ENCODE peak calls at places on chromosomes 12 and 14, in five cellular contexts. B is tibial nerve, I is AG04450, C is heart right ventricle, Q is brain microvascular endothelial cell. H is an unnamed sample.
A peak's percentile ranks its signal among the peaks of the same experiment; 100 is the strongest.

GRCh38 chr12:109818900-109819500 is 14.2 kb downstream of the TRPV4 start:
- DNase-seq in B (no peak), I (no peak), C (no peak), Q (no peak), H (peak; percentile 72)

GRCh38 chr12:122963928-122964240 is 2.4 kb downstream of the ABCB9 start:
- DNase-seq in B (no peak), I (no peak), C (peak; percentile 37), Q (no peak), H (no peak)

GRCh38 chr12:131103614-131104463 is 150.1 kb downstream of the ADGRD1 start:
- DNase-seq in B (peak; percentile 15), I (no peak), C (no peak), Q (no peak), H (no peak)

GRCh38 chr14:100691395-100692025 is 35.2 kb upstream of the DLK1 start:
- DNase-seq in B (no peak), I (no peak), C (no peak), Q (no peak), H (no peak)

GRCh38 chr14:95146079-95146771 is 11.1 kb downstream of the DICER1 start:
- DNase-seq in B (no peak), I (no peak), C (no peak), Q (no peak), H (no peak)

GRCh38 chr14:24436355-24437019 is 6.1 kb downstream of the SDR39U1 start:
- DNase-seq in B (no peak), I (peak; percentile 49), C (peak; percentile 64), Q (peak; percentile 43), H (no peak)

GRCh38 chr14:94345344-94346072 is 22.4 kb upstream of the SERPINA6 start:
- DNase-seq in B (no peak), I (peak; percentile 67), C (no peak), Q (peak; percentile 79), H (peak; percentile 52)

GRCh38 chr12:49031573-49032161 is 13.1 kb upstream of the PRKAG1 start:
- DNase-seq in B (no peak), I (no peak), C (no peak), Q (no peak), H (no peak)

GRCh38 chr12:51369581-51369980 is 21.6 kb downstream of the GALNT6 start:
- DNase-seq in B (no peak), I (no peak), C (no peak), Q (no peak), H (no peak)

GRCh38 chr14:99522457-99522891 is 41.3 kb downstream of the CCNK start:
- DNase-seq in B (no peak), I (peak; percentile 46), C (no peak), Q (peak; percentile 47), H (no peak)

DNA sequence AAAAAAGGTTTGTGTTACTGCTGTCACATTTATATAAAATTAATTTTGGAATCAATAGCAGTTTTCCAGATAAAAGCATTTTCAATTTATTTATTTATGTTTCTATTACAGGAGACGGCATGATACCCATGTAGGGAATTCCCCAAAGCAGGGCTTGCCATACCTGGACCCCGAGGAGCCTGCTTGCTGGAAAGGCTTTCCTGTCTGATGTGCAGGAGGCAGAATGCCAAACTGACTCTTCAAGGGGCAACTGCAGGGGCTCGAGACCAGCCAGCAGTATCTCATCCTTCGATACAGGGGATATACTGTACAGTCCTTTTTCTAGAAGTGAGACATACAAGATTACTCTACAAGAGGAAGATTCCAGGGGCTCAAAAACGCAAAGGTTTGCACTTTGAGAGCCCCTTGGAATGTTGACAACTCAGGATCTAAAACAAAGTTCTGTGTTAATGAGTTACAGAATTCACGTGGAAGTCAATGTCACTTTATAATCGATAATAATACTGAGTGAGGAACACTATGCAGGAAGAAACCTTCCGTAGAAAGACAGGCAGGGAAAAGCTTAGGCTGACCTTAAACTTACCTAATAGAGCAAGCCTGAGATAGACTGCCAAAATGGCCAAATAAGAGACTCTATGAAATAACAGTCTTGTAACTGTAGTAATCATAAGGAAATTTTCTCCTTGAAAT is 38.6 kb downstream of the ZNF664 start:
- DNase-seq in B (no peak), I (no peak), C (no peak), Q (no peak), H (no peak)
- H3K27ac ChIP-seq in B (no peak overlapping the region), I (no peak overlapping the region), C (no peak overlapping the region), Q (no peak overlapping the region), H (no peak overlapping the region)

GRCh38 chr14:96268426-96269358 is 12.7 kb downstream of the BDKRB1 start:
- DNase-seq in B (peak; percentile 32), I (peak; percentile 88), C (no peak), Q (peak; percentile 82), H (peak; percentile 93)
- H3K27ac ChIP-seq in B (no peak overlapping the region), I (peak overlapping the region; percentile 89), C (no peak overlapping the region), Q (peak overlapping the region; percentile 26), H (peak overlapping the region; percentile 94)

GRCh38 chr12:121279507-121279915 is 17.0 kb downstream of the CAMKK2 start:
- DNase-seq in B (peak; percentile 35), I (no peak), C (peak; percentile 53), Q (no peak), H (no peak)

GRCh38 chr12:121277367-121277744 is 19.2 kb downstream of the CAMKK2 start:
- DNase-seq in B (no peak), I (no peak), C (no peak), Q (no peak), H (no peak)

GRCh38 chr12:121282072-121282742 is 14.3 kb downstream of the CAMKK2 start:
- DNase-seq in B (no peak), I (no peak), C (no peak), Q (no peak), H (no peak)

GRCh38 chr12:121274036-121274763 is 22.3 kb downstream of the CAMKK2 start:
- DNase-seq in B (no peak), I (no peak), C (no peak), Q (no peak), H (no peak)

GRCh38 chr12:121278450-121279375 is 17.8 kb downstream of the CAMKK2 start:
- DNase-seq in B (no peak), I (peak; percentile 16), C (peak; percentile 61), Q (no peak), H (no peak)
- H3K27ac ChIP-seq in B (no peak overlapping the region), I (peak overlapping the region; percentile 52), C (peak overlapping the region; percentile 71), Q (no peak overlapping the region), H (no peak overlapping the region)

GRCh38 chr12:32889073-32889760 is 7.4 kb downstream of the PKP2 start:
- DNase-seq in B (no peak), I (no peak), C (no peak), Q (no peak), H (no peak)
- H3K27ac ChIP-seq in B (no peak overlapping the region), I (no peak overlapping the region), C (peak overlapping the region; percentile 80), Q (no peak overlapping the region), H (peak overlapping the region; percentile 33)

GRCh38 chr12:74229671-74230070 is 308.0 kb upstream of the ATXN7L3B start:
- DNase-seq in B (no peak), I (no peak), C (no peak), Q (no peak), H (no peak)

DNA sequence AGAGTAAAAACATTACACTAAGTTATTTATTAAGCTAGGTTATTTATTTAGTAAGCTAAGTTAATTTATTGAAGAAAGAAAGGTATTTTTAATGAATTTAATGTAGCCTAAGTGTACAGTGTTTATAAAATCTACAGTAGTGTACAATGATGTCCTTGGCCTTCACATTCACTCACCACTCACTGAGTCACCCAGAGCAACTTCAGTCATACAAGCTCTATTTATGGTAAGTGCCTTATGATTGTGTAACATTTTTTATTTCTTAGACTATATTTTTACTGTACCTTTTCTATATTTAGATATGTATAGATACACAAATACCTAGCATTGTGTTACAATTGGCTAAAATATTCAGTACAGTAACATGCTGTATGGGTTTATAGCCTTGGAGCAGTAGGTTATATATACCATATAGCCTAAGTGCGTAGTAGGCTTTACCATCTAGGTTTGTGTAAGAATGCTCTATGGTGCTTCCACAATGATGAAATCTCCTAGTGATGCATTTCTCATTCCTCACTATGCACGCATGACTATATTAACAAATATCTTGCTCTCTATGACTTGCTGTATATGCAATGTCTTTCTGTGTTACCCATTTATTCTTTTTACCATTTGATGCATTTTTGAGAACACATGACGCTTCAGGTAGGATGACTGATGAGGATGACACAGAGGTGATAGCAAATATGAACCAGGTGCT is 309.6 kb upstream of the ATXN7L3B start:
- DNase-seq in B (no peak), I (no peak), C (no peak), Q (no peak), H (no peak)
- H3K27ac ChIP-seq in B (no peak overlapping the region), I (no peak overlapping the region), C (no peak overlapping the region), Q (no peak overlapping the region), H (no peak overlapping the region)

GRCh38 chr14:31228533-31228932 is 20.9 kb upstream of the HECTD1 start:
- DNase-seq in B (no peak), I (no peak), C (no peak), Q (no peak), H (no peak)

GRCh38 chr14:31229638-31230229 is 22.1 kb upstream of the HECTD1 start:
- DNase-seq in B (peak; percentile 60), I (peak; percentile 88), C (peak; percentile 46), Q (peak; percentile 93), H (peak; percentile 81)

GRCh38 chr14:31230559-31230958 is 23.0 kb upstream of the HECTD1 start:
- DNase-seq in B (no peak), I (no peak), C (no peak), Q (no peak), H (no peak)

GRCh38 chr14:31229009-31229408 is 21.4 kb upstream of the HECTD1 start:
- DNase-seq in B (no peak), I (no peak), C (no peak), Q (no peak), H (no peak)

DNA sequence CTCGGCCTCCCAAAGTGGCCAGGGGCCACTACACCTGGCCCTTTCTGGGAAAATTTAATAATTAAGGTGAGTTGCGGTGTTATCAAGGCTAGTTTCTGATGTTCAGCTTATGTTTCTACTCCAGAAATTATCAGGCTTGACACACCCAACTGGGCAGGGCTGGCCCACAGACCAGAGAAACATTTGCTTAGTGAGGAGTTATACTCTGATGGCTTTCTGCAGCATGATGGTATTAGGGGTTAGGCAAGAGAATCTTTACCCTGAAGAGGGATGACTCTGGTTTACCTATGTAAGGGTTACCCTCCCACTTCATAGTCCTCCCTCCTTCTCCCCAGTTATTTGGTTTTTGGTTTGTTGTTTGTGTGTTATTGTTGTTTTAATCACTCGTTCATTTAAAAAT is 24.5 kb upstream of the HECTD1 start:
- DNase-seq in B (no peak), I (no peak), C (no peak), Q (no peak), H (no peak)
- H3K27ac ChIP-seq in B (no peak overlapping the region), I (no peak overlapping the region), C (no peak overlapping the region), Q (no peak overlapping the region), H (no peak overlapping the region)

GRCh38 chr12:7439579-7440505 is 4.1 kb downstream of the CD163L1 start:
- DNase-seq in B (no peak), I (peak; percentile 11), C (peak; percentile 8), Q (peak; percentile 57), H (no peak)
- H3K27ac ChIP-seq in B (no peak overlapping the region), I (peak overlapping the region; percentile 34), C (no peak overlapping the region), Q (peak overlapping the region; percentile 52), H (no peak overlapping the region)

DNA sequence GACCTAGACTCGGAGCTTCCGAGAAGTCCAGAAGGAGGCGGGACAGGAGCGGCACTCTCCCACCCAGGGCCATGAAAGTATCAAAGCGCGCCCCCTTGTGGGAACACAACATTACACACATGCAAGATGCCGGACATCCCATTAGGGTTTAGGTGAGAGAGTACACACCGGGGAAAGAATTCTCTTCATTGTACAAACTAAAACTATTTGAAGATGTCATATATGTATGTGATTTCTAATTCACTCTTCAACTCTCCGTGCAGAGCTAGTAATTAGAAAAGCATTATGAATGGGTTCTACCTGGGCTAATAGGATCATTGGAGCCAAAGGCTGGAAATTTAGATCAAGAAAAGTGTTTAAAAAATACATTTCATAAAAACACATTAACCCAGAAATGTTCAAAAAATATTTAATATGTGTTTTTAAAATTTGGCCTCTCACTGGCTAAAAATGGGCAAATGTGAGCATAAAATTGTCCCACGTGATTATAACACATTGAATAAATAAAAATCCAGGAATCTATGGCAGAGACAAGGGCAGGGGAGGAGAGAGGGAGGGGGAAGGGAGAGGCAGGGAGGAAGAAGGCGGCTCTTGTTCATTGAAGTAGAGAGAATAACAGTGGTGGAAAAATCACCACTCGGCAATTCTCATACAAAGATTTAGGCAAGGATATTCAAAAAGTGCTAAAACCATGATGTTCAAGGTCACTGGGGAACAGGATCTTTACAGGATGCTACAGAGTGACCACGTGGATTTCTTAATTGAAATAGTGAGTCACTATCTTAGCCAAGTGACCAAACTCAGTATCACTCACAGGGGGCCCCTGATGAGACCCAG is 38.9 kb downstream of the FBXO21 start:
- DNase-seq in B (peak; percentile 55), I (no peak), C (peak; percentile 88), Q (peak; percentile 52), H (no peak)
- H3K27ac ChIP-seq in B (no peak overlapping the region), I (no peak overlapping the region), C (no peak overlapping the region), Q (no peak overlapping the region), H (no peak overlapping the region)

H was measured in keratinocyte.